ENCODE peak calls at places on chromosome 6, in five cellular contexts. Y, W, R, C and M are unnamed samples.
A peak's percentile ranks its signal among the peaks of the same experiment; 100 is the strongest.

GRCh38 chr6:6639572-6639971 is 51.1 kb downstream of the LY86 start:
- DNase-seq in R (no peak), W (no peak), C (no peak), Y (no peak), M (no peak)

GRCh38 chr6:100103194-100103593 is 109.2 kb upstream of the MCHR2 start:
- DNase-seq in Y (no peak), R (no peak), W (no peak), C (no peak), M (no peak)

GRCh38 chr6:137625808-137626207 is 131.6 kb upstream of the OLIG3 start:
- DNase-seq in W (no peak), C (no peak), R (no peak), Y (no peak), M (no peak)

GRCh38 chr6:132190815-132191175 is 210.5 kb downstream of the MOXD1 start:
- DNase-seq in Y (no peak), W (no peak), C (no peak), R (no peak), M (no peak)

GRCh38 chr6:100194535-100194934 is 200.5 kb upstream of the MCHR2 start:
- DNase-seq in W (no peak), C (no peak), Y (no peak), R (no peak), M (no peak)

GRCh38 chr6:17865798-17866725 is 121.4 kb downstream of the KIF13A start:
- DNase-seq in Y (peak; percentile 91), R (no peak), W (peak; percentile 63), C (peak; percentile 53), M (no peak)

GRCh38 chr6:40620546-40620945 is 33.4 kb upstream of the LRFN2 start:
- DNase-seq in C (no peak), W (no peak), R (no peak), Y (no peak), M (no peak)

GRCh38 chr6:43657221-43657802 is 12.5 kb downstream of the RSPH9 start:
- DNase-seq in W (no peak), C (no peak), Y (no peak), R (no peak), M (peak; percentile 32)

GRCh38 chr6:110408891-110409290 is 6.5 kb downstream of the DDO start:
- DNase-seq in C (no peak), Y (no peak), R (no peak), W (no peak), M (peak; percentile 60)

GRCh38 chr6:108589244-108589730 is 28.6 kb downstream of the FOXO3 start:
- DNase-seq in Y (peak; percentile 71), W (peak; percentile 82), C (peak; percentile 15), R (no peak), M (peak; percentile 91)

GRCh38 chr6:142868917-142869316 is 76.1 kb downstream of the HIVEP2 start:
- DNase-seq in R (no peak), Y (no peak), C (peak; percentile 92), W (no peak), M (no peak)

GRCh38 chr6:142870787-142871371 is 74.1 kb downstream of the HIVEP2 start:
- DNase-seq in C (no peak), Y (no peak), W (no peak), R (no peak), M (no peak)

GRCh38 chr6:142872376-142872775 is 72.6 kb downstream of the HIVEP2 start:
- DNase-seq in C (no peak), W (no peak), R (no peak), Y (no peak), M (no peak)

GRCh38 chr6:142874676-142875075 is 70.3 kb downstream of the HIVEP2 start:
- DNase-seq in R (no peak), W (peak; percentile 64), Y (no peak), C (peak; percentile 55), M (no peak)

DNA sequence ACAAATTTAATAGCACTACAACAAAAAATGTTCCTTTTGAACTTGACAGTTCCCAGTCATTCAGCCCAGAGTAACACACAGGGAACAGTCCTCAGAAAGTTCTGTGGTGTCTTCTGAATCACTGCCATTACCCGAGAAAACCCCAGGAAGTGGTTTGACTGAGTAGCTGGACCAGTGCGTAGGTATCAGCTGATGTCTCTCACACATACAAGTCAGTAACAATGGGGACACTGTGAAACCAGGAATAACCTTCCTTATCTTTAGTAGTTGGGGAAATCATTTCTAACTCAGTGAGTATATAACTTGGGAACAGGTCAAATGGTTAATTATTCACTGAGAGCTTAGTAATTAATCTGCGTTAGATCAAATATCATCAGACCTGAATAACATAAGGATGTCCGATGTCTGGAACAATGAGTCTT is 73.1 kb downstream of the HIVEP2 start:
- DNase-seq in C (peak; percentile 83), R (no peak), W (no peak), Y (no peak), M (no peak)
- TF ChIP-seq JUNB in C (no peak), R (peak; percentile 58), W (no peak), Y (no peak), M (no peak)

GRCh38 chr6:54800201-54800600 is 46.4 kb upstream of the FAM83B start:
- DNase-seq in R (no peak), C (no peak), W (no peak), Y (no peak), M (no peak)

GRCh38 chr6:54801244-54801643 is 45.3 kb upstream of the FAM83B start:
- DNase-seq in R (no peak), W (no peak), Y (no peak), C (no peak), M (no peak)

GRCh38 chr6:54802775-54803631 is 43.6 kb upstream of the FAM83B start:
- DNase-seq in R (no peak), Y (no peak), C (no peak), W (no peak), M (peak; percentile 40)

GRCh38 chr6:54805077-54805476 is 41.5 kb upstream of the FAM83B start:
- DNase-seq in C (no peak), R (no peak), Y (peak; percentile 0), W (no peak), M (peak; percentile 7)

DNA sequence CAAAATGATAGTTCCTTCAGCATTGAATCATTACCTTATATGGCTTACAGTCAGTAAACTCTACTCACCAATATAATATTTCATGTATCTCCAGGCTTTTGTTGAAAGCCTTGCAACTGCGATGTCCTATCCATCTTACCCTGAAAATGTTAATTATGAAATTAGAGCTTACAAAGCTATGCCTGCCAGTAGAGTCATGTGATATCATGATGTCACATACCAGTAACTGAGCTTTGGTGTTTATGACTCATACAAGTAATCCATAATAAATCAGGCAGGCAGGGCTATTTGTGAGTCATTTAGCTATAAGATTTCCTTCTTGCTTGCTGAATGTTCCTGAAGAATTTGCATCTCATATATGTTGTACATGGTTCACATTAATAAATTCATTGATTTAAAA is 44.9 kb upstream of the FAM83B start:
- DNase-seq in W (no peak), Y (peak; percentile 6), R (no peak), C (no peak), M (no peak)
- TF ChIP-seq JUNB in W (no peak), Y (no peak), R (no peak), C (no peak), M (no peak)

GRCh38 chr6:11712760-11713159 is 65.8 kb downstream of the ADTRP start:
- DNase-seq in Y (no peak), W (no peak), C (no peak), R (no peak), M (no peak)

GRCh38 chr6:11711644-11711993 is 67.0 kb downstream of the ADTRP start:
- DNase-seq in C (no peak), Y (no peak), R (peak; percentile 67), W (no peak), M (no peak)

GRCh38 chr6:11714798-11715285 is 63.8 kb downstream of the ADTRP start:
- DNase-seq in W (no peak), Y (no peak), C (no peak), R (no peak), M (no peak)

GRCh38 chr6:11711994-11712698 is 66.5 kb downstream of the ADTRP start:
- DNase-seq in W (no peak), C (no peak), Y (no peak), R (no peak), M (no peak)

GRCh38 chr6:11714116-11714797 is 64.3 kb downstream of the ADTRP start:
- DNase-seq in C (no peak), W (no peak), Y (no peak), R (peak; percentile 79), M (no peak)
- TF ChIP-seq JUNB in C (no peak), W (no peak), Y (no peak), R (no peak), M (no peak)

DNA sequence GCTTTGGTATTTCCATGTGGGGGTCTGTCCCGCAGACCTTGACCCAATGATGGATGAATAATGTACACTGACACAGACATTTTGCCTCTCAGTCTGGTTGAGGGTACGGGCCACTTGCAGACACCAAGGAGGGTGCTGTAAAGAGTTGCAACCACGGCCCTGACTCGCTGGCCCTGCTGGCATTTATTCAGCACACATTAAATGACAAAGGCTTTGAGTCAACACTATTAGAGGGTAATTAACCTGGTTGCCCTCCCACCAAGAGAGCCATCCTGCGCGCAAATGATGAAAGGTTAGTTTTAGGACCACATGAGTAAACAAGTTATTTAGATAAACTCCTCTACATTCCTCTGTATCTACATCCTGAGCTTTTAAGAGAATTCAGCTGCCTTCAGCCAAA is 308.9 kb upstream of the MMS22L start:
- DNase-seq in R (no peak), C (no peak), Y (no peak), W (no peak), M (peak; percentile 84)
- TF ChIP-seq JUNB in R (no peak), C (no peak), Y (no peak), W (no peak), M (no peak)

DNA sequence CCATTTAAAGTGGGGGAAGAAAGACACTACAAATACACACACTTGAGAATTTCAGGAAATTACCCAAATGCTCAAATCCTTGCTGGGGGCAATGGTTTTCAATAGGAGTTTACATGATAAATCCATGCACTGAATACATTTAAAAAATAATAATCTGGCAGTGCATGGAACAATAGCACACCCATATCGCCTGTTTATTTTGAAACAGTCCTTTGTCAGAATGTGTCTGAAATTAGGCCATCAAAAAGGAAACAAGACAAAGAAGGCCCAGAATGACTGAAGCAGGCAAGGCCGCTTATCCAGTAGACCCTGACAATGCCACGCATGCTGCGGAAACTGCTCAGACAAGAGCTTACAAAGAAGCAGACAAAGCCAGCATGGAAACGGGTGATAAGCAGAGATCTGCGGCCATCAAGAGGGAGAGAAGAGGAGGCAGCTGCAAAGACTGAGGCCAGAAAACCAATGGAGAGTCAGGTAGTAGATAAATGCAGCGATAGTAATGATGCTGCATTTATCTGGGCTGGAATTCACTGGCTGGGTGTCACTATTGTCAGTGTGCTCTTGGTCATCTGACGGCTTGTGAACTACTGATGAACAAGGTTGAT is 211.9 kb upstream of the CNR1 start:
- DNase-seq in R (no peak), C (no peak), W (peak; percentile 84), Y (no peak), M (no peak)
- TF ChIP-seq JUNB in R (no peak), C (no peak), W (no peak), Y (no peak), M (no peak)

GRCh38 chr6:136024711-136025110 is 173.2 kb downstream of the PDE7B start:
- DNase-seq in C (no peak), W (no peak), R (no peak), Y (no peak), M (no peak)
- TF ChIP-seq JUNB in C (no peak), W (no peak), R (no peak), Y (no peak), M (no peak)